ENCODE peak calls at places on chromosomes 5 and 9, in nine cellular contexts. N, H, T, L, U, Z, W, C and R are unnamed samples.

GRCh38 chr5:10244357-10244944 is 5.2 kb downstream of the ATPSCKMT start:
- DNase-seq in Z (no peak), L (no peak), N (no peak), W (no peak), C (no peak), U (no peak), H (no peak), T (no peak), R (no peak)

GRCh38 chr9:88949425-88949824 is 41.8 kb upstream of the S1PR3 start:
- DNase-seq in L (peak), N (peak), Z (peak), H (peak), T (no peak), W (peak), C (no peak), U (no peak), R (no peak)

GRCh38 chr5:1685076-1685475 is 114.6 kb downstream of the MRPL36 start:
- DNase-seq in T (no peak), L (no peak), U (peak), H (peak), C (peak), N (no peak), Z (no peak), W (no peak), R (peak)

GRCh38 chr5:19125956-19126713 is 861.9 kb downstream of the CDH18 start:
- DNase-seq in Z (no peak), H (no peak), N (no peak), C (no peak), T (no peak), U (no peak), L (peak), W (no peak), R (no peak)

GRCh38 chr5:61534481-61535267 is 202.6 kb downstream of the ZSWIM6 start:
- DNase-seq in C (no peak), Z (peak), T (no peak), L (no peak), W (no peak), U (no peak), H (no peak), N (no peak), R (no peak)

GRCh38 chr5:176679365-176680225 is 32.3 kb downstream of the TSPAN17 start:
- DNase-seq in H (no peak), U (no peak), T (no peak), Z (no peak), L (no peak), N (no peak), W (no peak), C (no peak), R (no peak)

GRCh38 chr9:13395086-13395485 is 115.6 kb upstream of the MPDZ start:
- DNase-seq in T (no peak), H (no peak), L (no peak), Z (no peak), C (no peak), W (no peak), U (no peak), N (no peak), R (no peak)

GRCh38 chr9:97468658-97469448 is 32.6 kb upstream of the TMOD1 start:
- DNase-seq in Z (peak), N (peak), T (peak), W (peak), H (peak), C (peak), L (peak), U (peak), R (peak)

GRCh38 chr9:110911659-110912473 is 126.4 kb downstream of the LPAR1 start:
- DNase-seq in L (peak), C (no peak), T (no peak), N (no peak), W (no peak), Z (no peak), U (no peak), H (no peak), R (no peak)

GRCh38 chr9:83620841-83621636 is 1.9 kb upstream of the IDNK start:
- DNase-seq in Z (peak), H (peak), T (no peak), W (no peak), N (peak), U (peak), C (no peak), L (peak), R (peak)

GRCh38 chr9:35680331-35681105 is 6.8 kb downstream of the CA9 start:
- DNase-seq in T (no peak), N (no peak), W (no peak), L (no peak), Z (no peak), U (peak), H (no peak), C (no peak), R (no peak)

GRCh38 chr5:90640484-90641059 is 82.0 kb downstream of the ADGRV1 start:
- DNase-seq in N (no peak), C (no peak), U (no peak), H (peak), Z (no peak), T (no peak), L (no peak), W (no peak), R (no peak)

GRCh38 chr5:14581891-14582796 is 552 bp downstream of the OTULINL start:
- DNase-seq in C (peak), Z (peak), U (peak), W (peak), N (peak), T (peak), H (peak), L (peak), R (peak)

GRCh38 chr5:137395011-137395755 is 103.9 kb downstream of the SPOCK1 start:
- DNase-seq in Z (no peak), W (no peak), N (no peak), L (peak), T (no peak), H (peak), U (no peak), C (peak), R (no peak)

GRCh38 chr5:180120221-180121101 is 48.9 kb upstream of the RNF130 start:
- DNase-seq in Z (no peak), C (no peak), N (peak), U (no peak), H (no peak), T (peak), W (no peak), L (no peak), R (no peak)

GRCh38 chr5:68368686-68369359 is 153.3 kb downstream of the PIK3R1 start:
- DNase-seq in Z (no peak), N (no peak), U (no peak), H (peak), C (no peak), T (no peak), L (peak), W (no peak), R (no peak)

GRCh38 chr5:107389130-107389553 is 281.6 kb downstream of the EFNA5 start:
- DNase-seq in H (peak), T (no peak), N (no peak), Z (peak), U (peak), C (no peak), L (peak), W (no peak), R (no peak)

GRCh38 chr9:76756273-76756650 is 8.0 kb upstream of the PCA3 start:
- DNase-seq in W (no peak), T (no peak), H (peak), Z (no peak), C (peak), L (peak), N (peak), U (no peak), R (peak)

GRCh38 chr9:129143461-129143927 is 32.3 kb downstream of the PTPA start:
- DNase-seq in N (peak), Z (no peak), U (peak), L (peak), W (peak), H (no peak), C (no peak), T (peak), R (no peak)

GRCh38 chr9:75636427-75637045 is 253.9 kb upstream of the PCSK5 start:
- DNase-seq in C (no peak), H (no peak), W (no peak), L (no peak), T (no peak), N (no peak), Z (no peak), U (no peak), R (no peak)

GRCh38 chr5:131109540-131110255 is 55.4 kb downstream of the HINT1 start:
- DNase-seq in C (no peak), U (peak), T (no peak), L (peak), H (peak), Z (no peak), W (no peak), N (no peak), R (peak)

GRCh38 chr5:95382843-95383242 is 8.3 kb upstream of the FAM81B start:
- DNase-seq in L (no peak), C (no peak), H (no peak), N (no peak), Z (no peak), W (no peak), U (no peak), T (no peak), R (no peak)

GRCh38 chr9:69874301-69875060 is 53.9 kb downstream of the CFAP95 start:
- DNase-seq in W (no peak), C (no peak), T (no peak), N (no peak), H (no peak), Z (no peak), U (no peak), L (no peak), R (no peak)

GRCh38 chr5:121967187-121967586 is 5.4 kb downstream of the SRFBP1 start:
- DNase-seq in T (no peak), Z (no peak), N (no peak), L (peak), U (no peak), H (no peak), W (no peak), C (no peak), R (no peak)

GRCh38 chr5:43227655-43228054 is 35.6 kb downstream of the NIM1K start:
- DNase-seq in U (peak), C (no peak), W (no peak), N (no peak), H (no peak), T (no peak), Z (no peak), L (peak), R (no peak)

GRCh38 chr5:1322955-1323802 is 21.7 kb downstream of the CLPTM1L start:
- DNase-seq in N (no peak), Z (no peak), C (no peak), H (no peak), T (peak), L (no peak), U (no peak), W (no peak), R (peak)

GRCh38 chr5:125154321-125154811 is 407.9 kb upstream of the ZNF608 start:
- DNase-seq in N (no peak), T (no peak), W (no peak), L (no peak), U (no peak), C (no peak), Z (no peak), H (no peak), R (no peak)

GRCh38 chr9:135818718-135819475 is 88.4 kb downstream of the CAMSAP1 start:
- DNase-seq in L (no peak), U (no peak), H (no peak), T (peak), Z (no peak), N (no peak), W (no peak), C (no peak), R (no peak)

GRCh38 chr5:170471551-170472212 is 32.1 kb upstream of the KCNIP1 start:
- DNase-seq in L (no peak), W (peak), T (no peak), C (no peak), U (no peak), Z (no peak), H (no peak), N (no peak), R (no peak)

GRCh38 chr9:22054076-22054475 is 45.0 kb upstream of the CDKN2B start:
- DNase-seq in C (no peak), N (no peak), U (no peak), L (no peak), H (no peak), Z (no peak), T (no peak), W (no peak), R (no peak)

GRCh38 chr5:32332971-32333370 is 20.2 kb upstream of the MTMR12 start:
- DNase-seq in H (no peak), Z (no peak), W (no peak), C (no peak), L (no peak), N (no peak), T (no peak), U (no peak), R (no peak)

GRCh38 chr5:136014049-136014516 is 14.7 kb upstream of the TGFBI start:
- DNase-seq in Z (no peak), U (no peak), T (peak), H (no peak), C (no peak), L (peak), N (no peak), W (peak), R (no peak)

GRCh38 chr9:136084191-136084944 is 10.7 kb downstream of the NACC2 start:
- DNase-seq in U (no peak), W (no peak), H (no peak), N (no peak), L (no peak), T (peak), Z (no peak), C (no peak), R (no peak)

GRCh38 chr9:91163773-91164471 is 197.8 kb downstream of the AUH start:
- DNase-seq in H (no peak), N (no peak), L (no peak), W (no peak), T (no peak), U (peak), C (no peak), Z (peak), R (no peak)

GRCh38 chr5:135974019-135974600 is 19.3 kb upstream of the LECT2 start:
- DNase-seq in W (no peak), T (no peak), U (no peak), C (no peak), Z (no peak), H (no peak), L (no peak), N (no peak), R (no peak)

GRCh38 chr5:136025900-136026299 is 2.9 kb upstream of the TGFBI start:
- DNase-seq in Z (no peak), H (no peak), N (no peak), T (no peak), C (no peak), U (no peak), L (no peak), W (no peak), R (no peak)